ENCODE peak calls at places on chromosome 3, in eight cellular contexts. One of them, this sample, is unnamed.

GRCh38 chr3:147191795-147192385 is 214.5 kb downstream of the ZIC4 start:
- DNase-seq in cardiac muscle cell: peak
- DNase-seq in fibroblast of lung: peak
- DNase-seq in PC-9: no peak
- DNase-seq in body of pancreas: peak
- DNase-seq in AG10803: peak
- DNase-seq in coronary artery: no peak
- DNase-seq in right lobe of liver: no peak
- DNase-seq in this sample: peak

GRCh38 chr3:140176526-140176925 is 241.5 kb downstream of the CLSTN2 start:
- DNase-seq in body of pancreas: no peak
- DNase-seq in cardiac muscle cell: no peak
- DNase-seq in PC-9: no peak
- DNase-seq in right lobe of liver: no peak
- DNase-seq in fibroblast of lung: no peak
- DNase-seq in coronary artery: no peak
- DNase-seq in AG10803: peak
- DNase-seq in this sample: no peak

GRCh38 chr3:174387736-174388135 is 471.4 kb upstream of the NAALADL2 start:
- DNase-seq in right lobe of liver: no peak
- DNase-seq in AG10803: peak
- DNase-seq in fibroblast of lung: no peak
- DNase-seq in body of pancreas: no peak
- DNase-seq in coronary artery: no peak
- DNase-seq in cardiac muscle cell: no peak
- DNase-seq in PC-9: no peak
- DNase-seq in this sample: no peak

GRCh38 chr3:183490653-183491052 is 62.2 kb upstream of the MCF2L2 start:
- DNase-seq in cardiac muscle cell: peak
- DNase-seq in AG10803: no peak
- DNase-seq in fibroblast of lung: no peak
- DNase-seq in PC-9: peak
- DNase-seq in right lobe of liver: no peak
- DNase-seq in body of pancreas: no peak
- DNase-seq in coronary artery: no peak
- DNase-seq in this sample: no peak

GRCh38 chr3:29922990-29923746 is 642.3 kb downstream of the RBMS3 start:
- DNase-seq in coronary artery: no peak
- DNase-seq in AG10803: peak
- DNase-seq in cardiac muscle cell: no peak
- DNase-seq in PC-9: no peak
- DNase-seq in body of pancreas: no peak
- DNase-seq in fibroblast of lung: peak
- DNase-seq in right lobe of liver: no peak
- DNase-seq in this sample: peak

GRCh38 chr3:9782777-9783176 is 9.5 kb downstream of the TADA3 start:
- DNase-seq in body of pancreas: no peak
- DNase-seq in fibroblast of lung: no peak
- DNase-seq in AG10803: no peak
- DNase-seq in right lobe of liver: no peak
- DNase-seq in coronary artery: no peak
- DNase-seq in PC-9: no peak
- DNase-seq in cardiac muscle cell: no peak
- DNase-seq in this sample: no peak

GRCh38 chr3:183013857-183014256 is 33.5 kb upstream of the DCUN1D1 start:
- DNase-seq in PC-9: no peak
- DNase-seq in AG10803: no peak
- DNase-seq in coronary artery: no peak
- DNase-seq in body of pancreas: no peak
- DNase-seq in right lobe of liver: no peak
- DNase-seq in cardiac muscle cell: no peak
- DNase-seq in fibroblast of lung: no peak
- DNase-seq in this sample: no peak

GRCh38 chr3:195801251-195802183 is 10.2 kb downstream of the MUC4 start:
- DNase-seq in coronary artery: no peak
- DNase-seq in cardiac muscle cell: no peak
- DNase-seq in body of pancreas: no peak
- DNase-seq in right lobe of liver: no peak
- DNase-seq in fibroblast of lung: no peak
- DNase-seq in PC-9: no peak
- DNase-seq in AG10803: no peak
- DNase-seq in this sample: no peak

GRCh38 chr3:126488886-126489569 is 13.3 kb upstream of the ZXDC start:
- DNase-seq in body of pancreas: no peak
- DNase-seq in PC-9: no peak
- DNase-seq in coronary artery: no peak
- DNase-seq in AG10803: no peak
- DNase-seq in fibroblast of lung: no peak
- DNase-seq in cardiac muscle cell: no peak
- DNase-seq in right lobe of liver: peak
- DNase-seq in this sample: no peak

GRCh38 chr3:10926441-10926830 is 66.1 kb upstream of the SLC6A1 start:
- DNase-seq in body of pancreas: no peak
- DNase-seq in fibroblast of lung: no peak
- DNase-seq in AG10803: no peak
- DNase-seq in cardiac muscle cell: no peak
- DNase-seq in coronary artery: no peak
- DNase-seq in right lobe of liver: no peak
- DNase-seq in PC-9: no peak
- DNase-seq in this sample: no peak

GRCh38 chr3:168165390-168166269 is 69.9 kb upstream of the GOLIM4 start:
- DNase-seq in cardiac muscle cell: peak
- DNase-seq in fibroblast of lung: peak
- DNase-seq in PC-9: peak
- DNase-seq in right lobe of liver: no peak
- DNase-seq in coronary artery: no peak
- DNase-seq in AG10803: peak
- DNase-seq in body of pancreas: peak
- DNase-seq in this sample: peak

DNA sequence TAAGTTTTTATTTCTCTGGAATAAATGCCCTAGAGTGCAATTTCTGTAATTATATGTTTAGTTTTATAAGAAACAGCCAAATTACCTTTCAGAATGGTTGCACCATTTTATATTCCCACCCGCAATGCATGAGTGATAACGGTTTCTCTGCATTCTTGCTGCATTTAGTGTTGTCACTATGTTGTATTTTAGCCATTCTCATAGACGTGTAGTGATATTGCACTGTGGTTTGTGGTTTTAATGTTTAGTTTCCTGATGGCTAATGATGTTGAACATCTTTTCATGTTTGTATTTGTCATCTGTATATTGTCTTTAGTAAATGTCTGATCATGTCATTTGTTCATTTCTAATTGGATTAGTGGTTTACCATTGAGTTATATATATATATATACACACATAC is 73.0 kb upstream of the GOLIM4 start:
- DNase-seq in coronary artery: no peak
- DNase-seq in body of pancreas: no peak
- DNase-seq in AG10803: no peak
- DNase-seq in cardiac muscle cell: no peak
- DNase-seq in right lobe of liver: no peak
- DNase-seq in fibroblast of lung: peak
- DNase-seq in PC-9: peak
- DNase-seq in this sample: no peak
- TF ChIP-seq CTCF in coronary artery: no peak
- TF ChIP-seq CTCF in body of pancreas: no peak
- TF ChIP-seq CTCF in AG10803: no peak
- TF ChIP-seq CTCF in cardiac muscle cell: no peak
- TF ChIP-seq CTCF in right lobe of liver: no peak
- TF ChIP-seq CTCF in fibroblast of lung: no peak
- TF ChIP-seq CTCF in PC-9: no peak
- TF ChIP-seq CTCF in this sample: no peak

GRCh38 chr3:4984511-4984864 is 5.3 kb downstream of the BHLHE40 start:
- DNase-seq in body of pancreas: no peak
- DNase-seq in right lobe of liver: no peak
- DNase-seq in AG10803: peak
- DNase-seq in coronary artery: no peak
- DNase-seq in fibroblast of lung: no peak
- DNase-seq in cardiac muscle cell: no peak
- DNase-seq in PC-9: no peak
- DNase-seq in this sample: peak

GRCh38 chr3:4983739-4984510 is 4.7 kb downstream of the BHLHE40 start:
- DNase-seq in AG10803: peak
- DNase-seq in fibroblast of lung: peak
- DNase-seq in body of pancreas: peak
- DNase-seq in cardiac muscle cell: no peak
- DNase-seq in coronary artery: no peak
- DNase-seq in right lobe of liver: no peak
- DNase-seq in PC-9: peak
- DNase-seq in this sample: peak

GRCh38 chr3:4981160-4981687 is 2.0 kb downstream of the BHLHE40 start:
- DNase-seq in fibroblast of lung: peak
- DNase-seq in body of pancreas: no peak
- DNase-seq in right lobe of liver: no peak
- DNase-seq in AG10803: peak
- DNase-seq in coronary artery: no peak
- DNase-seq in cardiac muscle cell: no peak
- DNase-seq in PC-9: no peak
- DNase-seq in this sample: no peak

GRCh38 chr3:4981688-4982494 is 2.7 kb downstream of the BHLHE40 start:
- DNase-seq in AG10803: peak
- DNase-seq in body of pancreas: peak
- DNase-seq in right lobe of liver: no peak
- DNase-seq in cardiac muscle cell: no peak
- DNase-seq in fibroblast of lung: peak
- DNase-seq in PC-9: peak
- DNase-seq in coronary artery: no peak
- DNase-seq in this sample: peak

DNA sequence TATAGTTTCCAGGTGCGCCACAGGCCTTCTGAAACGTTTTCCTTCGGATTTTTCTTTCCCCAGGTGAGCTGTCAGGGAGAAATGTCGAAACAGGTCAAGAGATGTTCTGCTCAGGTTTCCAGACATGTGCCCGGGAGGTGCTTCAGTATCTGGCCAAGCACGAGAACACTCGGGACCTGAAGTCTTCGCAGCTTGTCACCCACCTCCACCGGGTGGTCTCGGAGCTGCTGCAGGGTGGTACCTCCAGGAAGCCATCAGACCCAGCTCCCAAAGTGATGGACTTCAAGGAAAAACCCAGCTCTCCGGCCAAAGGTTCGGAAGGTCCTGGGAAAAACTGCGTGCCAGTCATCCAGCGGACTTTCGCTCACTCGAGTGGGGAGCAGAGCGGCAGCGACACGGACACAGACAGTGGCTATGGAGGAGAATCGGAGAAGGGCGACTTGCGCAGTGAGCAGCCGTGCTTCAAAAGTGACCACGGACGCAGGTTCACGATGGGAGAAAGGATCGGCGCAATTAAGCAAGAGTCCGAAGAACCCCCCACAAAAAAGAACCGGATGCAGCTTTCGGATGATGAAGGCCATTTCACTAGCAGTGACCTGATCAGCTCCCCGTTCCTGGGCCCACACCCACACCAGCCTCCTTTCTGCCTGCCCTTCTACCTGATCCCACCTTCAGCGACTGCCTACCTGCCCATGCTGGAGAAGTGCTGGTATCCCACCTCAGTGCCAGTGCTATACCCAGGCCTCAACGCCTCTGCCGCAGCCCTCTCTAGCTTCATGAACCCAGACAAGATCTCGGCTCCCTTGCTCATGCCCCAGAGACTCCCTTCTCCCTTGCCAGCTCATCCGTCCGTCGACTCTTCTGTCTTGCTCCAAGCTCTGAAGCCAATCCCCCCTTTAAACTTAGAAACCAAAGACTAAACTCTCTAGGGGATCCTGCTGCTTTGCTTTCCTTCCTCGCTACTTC is 3.8 kb downstream of the BHLHE40 start:
- DNase-seq in cardiac muscle cell: no peak
- DNase-seq in right lobe of liver: peak
- DNase-seq in PC-9: no peak
- DNase-seq in coronary artery: no peak
- DNase-seq in AG10803: no peak
- DNase-seq in body of pancreas: peak
- DNase-seq in fibroblast of lung: no peak
- DNase-seq in this sample: peak
- H3K4me3 ChIP-seq in cardiac muscle cell: no peak
- H3K4me3 ChIP-seq in right lobe of liver: peak
- H3K4me3 ChIP-seq in PC-9: peak
- H3K4me3 ChIP-seq in coronary artery: peak
- H3K4me3 ChIP-seq in AG10803: peak
- H3K4me3 ChIP-seq in body of pancreas: peak
- H3K4me3 ChIP-seq in fibroblast of lung: peak
- H3K4me3 ChIP-seq in this sample: peak

GRCh38 chr3:53845881-53846133 is 412 bp downstream of the CHDH start:
- DNase-seq in PC-9: no peak
- DNase-seq in cardiac muscle cell: no peak
- DNase-seq in coronary artery: no peak
- DNase-seq in right lobe of liver: no peak
- DNase-seq in fibroblast of lung: no peak
- DNase-seq in AG10803: no peak
- DNase-seq in body of pancreas: no peak
- DNase-seq in this sample: no peak
- TF ChIP-seq CTCF in PC-9: no peak
- TF ChIP-seq CTCF in cardiac muscle cell: no peak
- TF ChIP-seq CTCF in coronary artery: no peak
- TF ChIP-seq CTCF in right lobe of liver: no peak
- TF ChIP-seq CTCF in fibroblast of lung: no peak
- TF ChIP-seq CTCF in AG10803: no peak
- TF ChIP-seq CTCF in body of pancreas: no peak
- TF ChIP-seq CTCF in this sample: no peak

GRCh38 chr3:149657796-149658443 is at the start of gene WWTR1:
- DNase-seq in PC-9: peak
- DNase-seq in AG10803: peak
- DNase-seq in fibroblast of lung: peak
- DNase-seq in body of pancreas: peak
- DNase-seq in right lobe of liver: peak
- DNase-seq in coronary artery: peak
- DNase-seq in cardiac muscle cell: peak
- DNase-seq in this sample: peak

GRCh38 chr3:149655826-149656599 is 1.8 kb downstream of the WWTR1 start:
- DNase-seq in cardiac muscle cell: no peak
- DNase-seq in PC-9: no peak
- DNase-seq in body of pancreas: no peak
- DNase-seq in coronary artery: no peak
- DNase-seq in AG10803: peak
- DNase-seq in fibroblast of lung: peak
- DNase-seq in right lobe of liver: no peak
- DNase-seq in this sample: peak

GRCh38 chr3:149659173-149659468 is 1.3 kb upstream of the WWTR1 start:
- DNase-seq in PC-9: no peak
- DNase-seq in AG10803: no peak
- DNase-seq in cardiac muscle cell: no peak
- DNase-seq in coronary artery: no peak
- DNase-seq in body of pancreas: no peak
- DNase-seq in fibroblast of lung: peak
- DNase-seq in right lobe of liver: no peak
- DNase-seq in this sample: peak

GRCh38 chr3:149658444-149659172 is 783 bp upstream of the WWTR1 start:
- DNase-seq in coronary artery: peak
- DNase-seq in fibroblast of lung: peak
- DNase-seq in body of pancreas: peak
- DNase-seq in PC-9: peak
- DNase-seq in cardiac muscle cell: peak
- DNase-seq in AG10803: peak
- DNase-seq in right lobe of liver: peak
- DNase-seq in this sample: peak

DNA sequence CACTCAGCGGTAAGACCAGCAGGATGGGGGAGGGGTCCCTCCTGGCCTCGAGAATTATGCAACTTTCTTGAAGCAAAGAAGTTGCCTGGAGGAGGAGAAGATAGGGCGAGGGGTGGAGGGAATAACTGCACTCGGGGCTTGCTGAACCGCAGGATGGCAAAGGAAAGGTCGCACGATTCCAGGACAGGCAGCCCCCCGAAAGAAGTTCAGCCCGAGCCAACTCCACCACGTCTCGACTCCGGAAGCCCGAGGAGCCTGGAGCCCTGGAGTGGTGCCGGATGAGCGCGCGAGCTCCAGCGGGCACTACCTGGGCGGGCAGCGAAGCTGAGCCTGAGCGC is 398 bp downstream of the WWTR1 start:
- DNase-seq in cardiac muscle cell: no peak
- DNase-seq in right lobe of liver: no peak
- DNase-seq in body of pancreas: peak
- DNase-seq in AG10803: peak
- DNase-seq in fibroblast of lung: peak
- DNase-seq in PC-9: peak
- DNase-seq in coronary artery: no peak
- DNase-seq in this sample: peak
- H3K4me3 ChIP-seq in cardiac muscle cell: peak
- H3K4me3 ChIP-seq in right lobe of liver: peak
- H3K4me3 ChIP-seq in body of pancreas: peak
- H3K4me3 ChIP-seq in AG10803: peak
- H3K4me3 ChIP-seq in fibroblast of lung: peak
- H3K4me3 ChIP-seq in PC-9: peak
- H3K4me3 ChIP-seq in coronary artery: peak
- H3K4me3 ChIP-seq in this sample: peak

This sample was measured in fibroblast of villous mesenchyme.